ENCODE peak calls at places on chromosomes 1 and 21, in seven cellular contexts. Z is heart left ventricle, L is mesendoderm, U is brain microvascular endothelial cell, R is uterus, I is right atrium auricular region, V is sigmoid colon. Y is an unnamed sample.

GRCh38 chr1:32946413-32946812 is 18.2 kb downstream of the RNF19B start:
- DNase-seq in U (no peak), R (no peak), V (no peak), Z (no peak), I (no peak), L (no peak), Y (no peak)

GRCh38 chr1:232880354-232880753 is 70.1 kb upstream of the NTPCR start:
- DNase-seq in U (peak; percentile 46), Z (no peak), R (no peak), I (no peak), V (no peak), L (peak; percentile 72), Y (no peak)

GRCh38 chr1:26728645-26729044 is 32.8 kb downstream of the ARID1A start:
- DNase-seq in U (no peak), I (no peak), V (no peak), Z (no peak), R (no peak), L (no peak), Y (no peak)

GRCh38 chr1:228994691-228995090 is 259.4 kb downstream of the RHOU start:
- DNase-seq in Z (no peak), V (no peak), U (no peak), R (no peak), L (no peak), I (no peak), Y (no peak)

GRCh38 chr21:41559658-41560599 is 52.0 kb upstream of the TMPRSS2 start:
- DNase-seq in I (no peak), L (no peak), R (no peak), V (no peak), U (peak; percentile 7), Z (no peak), Y (no peak)

GRCh38 chr21:36075171-36075570 is 5.3 kb downstream of the CBR1 start:
- DNase-seq in I (no peak), R (no peak), V (no peak), Z (no peak), L (no peak), U (no peak), Y (no peak)

GRCh38 chr1:8010080-8010664 is 15.9 kb downstream of the ERRFI1 start:
- DNase-seq in U (no peak), V (no peak), Z (no peak), I (no peak), R (no peak), L (no peak), Y (no peak)

GRCh38 chr1:27372808-27373690 is 1.6 kb downstream of the FCN3 start:
- DNase-seq in V (no peak), R (no peak), L (peak; percentile 72), U (no peak), Z (no peak), I (no peak), Y (no peak)

GRCh38 chr1:212605441-212605976 is 3.1 kb upstream of the ATF3 start:
- DNase-seq in I (no peak), R (no peak), V (no peak), U (no peak), L (peak; percentile 60), Z (no peak), Y (no peak)

GRCh38 chr1:31835415-31835814 is 19.6 kb upstream of the SPOCD1 start:
- DNase-seq in U (no peak), I (no peak), Z (no peak), R (no peak), L (no peak), V (no peak), Y (no peak)

GRCh38 chr1:56081151-56081550 is 498.2 kb downstream of the PLPP3 start:
- DNase-seq in L (no peak), I (peak; percentile 66), U (peak; percentile 46), Z (no peak), R (peak; percentile 64), V (peak; percentile 71), Y (no peak)

GRCh38 chr1:163090321-163090945 is 21.3 kb downstream of the RGS4 start:
- DNase-seq in Z (no peak), L (no peak), V (no peak), I (no peak), R (no peak), U (no peak), Y (no peak)

GRCh38 chr1:8858112-8858668 is 20.3 kb downstream of the ENO1 start:
- DNase-seq in R (no peak), L (peak; percentile 82), V (no peak), Z (no peak), I (no peak), U (peak; percentile 88), Y (no peak)

GRCh38 chr1:168504064-168504837 is 39.5 kb downstream of the XCL2 start:
- DNase-seq in L (no peak), I (peak; percentile 86), V (peak; percentile 80), Z (peak; percentile 64), U (no peak), R (no peak), Y (no peak)

GRCh38 chr1:244226440-244226839 is 175.4 kb downstream of the ZBTB18 start:
- DNase-seq in R (no peak), V (no peak), I (no peak), L (no peak), U (no peak), Z (no peak), Y (no peak)

GRCh38 chr1:208534604-208534907 is 290.4 kb upstream of the PLXNA2 start:
- DNase-seq in V (no peak), Z (no peak), L (no peak), I (no peak), R (no peak), U (no peak), Y (no peak)

GRCh38 chr1:89519779-89520358 is 4.8 kb upstream of the LRRC8B start:
- DNase-seq in V (no peak), R (no peak), I (no peak), U (peak; percentile 31), L (peak; percentile 45), Z (no peak), Y (peak; percentile 46)

GRCh38 chr1:175498002-175498401 is 245.4 kb downstream of the TNR start:
- DNase-seq in I (no peak), V (no peak), Z (no peak), U (no peak), L (peak; percentile 13), R (no peak), Y (no peak)

GRCh38 chr1:182601416-182601786 is 2.8 kb downstream of the RGS16 start:
- DNase-seq in U (peak; percentile 48), V (peak; percentile 87), I (peak; percentile 72), R (peak; percentile 58), Z (no peak), L (peak; percentile 91), Y (peak; percentile 52)

GRCh38 chr1:37017737-37018136 is 16.6 kb downstream of the GRIK3 start:
- DNase-seq in R (no peak), L (no peak), I (no peak), V (no peak), U (no peak), Z (no peak), Y (no peak)
- H3K4me3 ChIP-seq in R (no peak overlapping the region), L (no peak overlapping the region), I (no peak overlapping the region), V (no peak overlapping the region), U (no peak overlapping the region), Z (no peak overlapping the region), Y (no peak overlapping the region)

GRCh38 chr1:110902820-110903463 is 30.0 kb downstream of the CD53 start:
- DNase-seq in V (no peak), L (no peak), Z (no peak), U (no peak), R (no peak), I (no peak), Y (no peak)

GRCh38 chr1:110897685-110898084 is 24.7 kb downstream of the CD53 start:
- DNase-seq in R (no peak), I (no peak), Z (no peak), L (no peak), U (no peak), V (no peak), Y (no peak)

GRCh38 chr1:110896090-110896489 is 23.1 kb downstream of the CD53 start:
- DNase-seq in R (no peak), L (no peak), Z (no peak), I (no peak), U (no peak), V (no peak), Y (no peak)

GRCh38 chr1:110899458-110899843 is 26.5 kb downstream of the CD53 start:
- DNase-seq in V (no peak), Z (no peak), I (no peak), R (no peak), U (no peak), L (no peak), Y (no peak)

DNA sequence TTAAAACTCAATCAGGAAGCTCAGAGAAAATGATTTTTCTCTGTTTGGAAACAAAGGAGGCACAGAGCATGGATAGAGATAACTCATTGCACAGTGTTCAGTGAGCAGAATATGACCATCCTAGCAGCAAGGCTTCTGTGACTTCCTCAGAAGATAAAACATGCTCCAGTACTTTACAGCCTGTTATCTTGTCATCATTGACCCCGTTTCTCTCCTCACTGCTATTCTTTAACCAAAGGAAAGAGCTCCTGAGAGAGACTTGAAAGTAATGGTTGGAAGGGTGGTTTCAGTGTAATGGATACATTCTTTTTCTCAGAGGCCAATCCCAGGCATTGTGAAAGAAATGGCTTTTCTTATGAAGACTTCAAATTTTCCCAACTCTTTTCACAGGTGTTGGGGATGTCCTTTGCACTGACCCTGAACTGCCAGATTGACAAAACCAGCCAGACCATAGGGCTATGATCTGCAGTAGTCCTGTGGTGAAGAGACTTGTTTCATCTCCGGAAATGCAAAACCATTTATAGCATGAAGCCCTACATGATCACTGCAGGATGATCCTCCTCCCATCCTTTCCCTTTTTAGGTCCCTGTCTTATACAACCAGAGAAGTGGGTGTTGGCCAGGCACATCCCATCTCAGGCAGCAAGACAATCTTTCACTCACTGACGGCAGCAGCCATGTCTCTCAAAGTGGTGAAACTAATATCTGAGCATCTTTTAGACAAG is 25.9 kb downstream of the CD53 start:
- DNase-seq in I (no peak), L (no peak), Z (no peak), U (no peak), V (no peak), R (no peak), Y (no peak)
- H3K36me3 ChIP-seq in I (no peaks in the 10 kb centered on the region), L (no peaks in the 10 kb centered on the region), Z (peaks cover 71% of the 10 kb centered on the region), U (no peaks in the 10 kb centered on the region), V (no peaks in the 10 kb centered on the region), R (no peaks in the 10 kb centered on the region), Y (peaks cover 50% of the 10 kb centered on the region)

GRCh38 chr1:221148580-221148979 is 269.3 kb downstream of the HLX start:
- DNase-seq in U (no peak), I (no peak), V (no peak), Z (no peak), R (no peak), L (no peak), Y (no peak)
- H3K4me3 ChIP-seq in U (no peak overlapping the region), I (no peak overlapping the region), V (no peak overlapping the region), Z (no peak overlapping the region), R (no peak overlapping the region), L (no peak overlapping the region), Y (no peak overlapping the region)

GRCh38 chr1:225940385-225941151 is 452 bp downstream of the LEFTY2 start:
- DNase-seq in I (no peak), V (no peak), U (no peak), R (no peak), Z (peak; percentile 69), L (no peak), Y (no peak)

GRCh38 chr1:225942574-225942973 is 1.6 kb upstream of the LEFTY2 start:
- DNase-seq in L (peak; percentile 67), V (no peak), U (no peak), Z (no peak), I (no peak), R (no peak), Y (no peak)

GRCh38 chr1:225943582-225943981 is 2.6 kb upstream of the LEFTY2 start:
- DNase-seq in U (no peak), V (no peak), I (no peak), R (no peak), L (no peak), Z (no peak), Y (no peak)

GRCh38 chr1:225941220-225941948 is at the start of gene LEFTY2:
- DNase-seq in V (no peak), L (no peak), U (no peak), I (no peak), Z (no peak), R (peak; percentile 59), Y (no peak)

GRCh38 chr1:225941949-225942222 is 866 bp upstream of the LEFTY2 start:
- DNase-seq in Z (no peak), V (no peak), U (no peak), I (no peak), L (no peak), R (no peak), Y (no peak)
- H3K36me3 ChIP-seq in Z (no peaks in the 10 kb centered on the region), V (no peaks in the 10 kb centered on the region), U (no peaks in the 10 kb centered on the region), I (no peaks in the 10 kb centered on the region), L (no peaks in the 10 kb centered on the region), R (no peaks in the 10 kb centered on the region), Y (no peaks in the 10 kb centered on the region)

Y was measured in CD8-positive, alpha-beta memory T cell.